ENCODE peak calls at places on chromosomes 7 and 10, in five cellular contexts. F is HTR-8/SVneo; J is stimulated activated CD8-positive, alpha-beta memory T cell treated with anti-CD3 and anti-CD28 coated beads, Interleukin-4, amount 100 ng/mL, for 24 hours; E is CD8-positive, alpha-beta memory T cell; N is nucleus accumbens. L is an unnamed sample.
A peak's percentile ranks its signal among the peaks of the same experiment; 100 is the strongest.

GRCh38 chr7:137900137-137900536 is 53.4 kb upstream of the DGKI start:
- DNase-seq in J (no peak), F (no peak), E (no peak), N (no peak), L (no peak)

GRCh38 chr10:28668363-28669226 is 8.7 kb upstream of the BAMBI start:
- DNase-seq in F (no peak), E (no peak), N (no peak), J (peak; percentile 52), L (peak; percentile 72)

GRCh38 chr7:158541330-158542010 is 46.2 kb downstream of the PTPRN2 start:
- DNase-seq in E (no peak), J (peak; percentile 11), N (peak; percentile 9), F (no peak), L (no peak)

GRCh38 chr7:131948434-131949053 is 392.1 kb upstream of the PODXL start:
- DNase-seq in J (no peak), E (no peak), F (no peak), N (no peak), L (no peak)

GRCh38 chr7:93117852-93118530 is at the start of gene SAMD9:
- DNase-seq in E (peak; percentile 74), J (no peak), N (no peak), F (peak; percentile 58), L (peak; percentile 80)

GRCh38 chr7:82542665-82543064 is 99.1 kb upstream of the CACNA2D1 start:
- DNase-seq in J (no peak), E (no peak), F (peak; percentile 5), N (no peak), L (no peak)

GRCh38 chr10:80532571-80532970 is 5.1 kb upstream of the SH2D4B start:
- DNase-seq in J (no peak), E (no peak), F (no peak), N (no peak), L (no peak)

GRCh38 chr7:107213945-107214344 is 45.1 kb downstream of the HBP1 start:
- DNase-seq in J (no peak), E (no peak), N (no peak), F (no peak), L (no peak)

GRCh38 chr7:98369726-98370125 is 31.2 kb downstream of the BAIAP2L1 start:
- DNase-seq in J (no peak), N (no peak), F (no peak), E (no peak), L (no peak)

GRCh38 chr7:121766676-121767075 is 106.3 kb upstream of the PTPRZ1 start:
- DNase-seq in F (no peak), E (no peak), N (no peak), J (no peak), L (no peak)

GRCh38 chr7:21476429-21476828 is 48.5 kb downstream of the SP4 start:
- DNase-seq in F (no peak), E (no peak), J (no peak), N (no peak), L (no peak)

GRCh38 chr10:48296699-48297098 is 9.8 kb upstream of the MAPK8 start:
- DNase-seq in F (no peak), N (no peak), E (no peak), J (no peak), L (no peak)

GRCh38 chr7:33918401-33919120 is 13.2 kb downstream of the BMPER start:
- DNase-seq in E (no peak), J (no peak), N (no peak), F (no peak), L (no peak)

GRCh38 chr10:131681656-131682055 is 219.2 kb upstream of the PPP2R2D start:
- DNase-seq in E (no peak), F (no peak), N (no peak), J (no peak), L (no peak)

GRCh38 chr7:121084256-121084655 is 95.7 kb downstream of the CPED1 start:
- DNase-seq in N (no peak), E (no peak), J (no peak), F (no peak), L (no peak)

GRCh38 chr10:62637249-62638061 is 167.1 kb upstream of the ADO start:
- DNase-seq in J (peak; percentile 47), N (no peak), F (no peak), E (peak; percentile 78), L (no peak)

GRCh38 chr10:101485207-101485606 is 102.8 kb downstream of the POLL start:
- DNase-seq in J (no peak), F (no peak), E (no peak), N (no peak), L (no peak)

GRCh38 chr10:47441973-47442750 is 41.8 kb downstream of the ANXA8 start:
- DNase-seq in N (no peak), E (no peak), J (no peak), F (no peak), L (no peak)

GRCh38 chr10:14670551-14671240 is 104.0 kb downstream of the FAM107B start:
- DNase-seq in E (no peak), F (no peak), N (no peak), J (no peak), L (no peak)

GRCh38 chr7:149818536-149818840 is 19.7 kb upstream of the ZNF862 start:
- DNase-seq in N (no peak), F (no peak), E (no peak), J (no peak), L (no peak)

GRCh38 chr7:6709808-6710207 is 3.1 kb upstream of the ZNF12 start:
- DNase-seq in E (no peak), F (no peak), J (no peak), N (no peak), L (no peak)

GRCh38 chr10:47031251-47031952 is 120.2 kb downstream of the PTPN20 start:
- DNase-seq in N (no peak), F (no peak), E (no peak), J (no peak), L (no peak)

GRCh38 chr10:124472071-124472470 is 10.4 kb downstream of the LHPP start:
- DNase-seq in J (no peak), F (no peak), E (no peak), N (no peak), L (no peak)

GRCh38 chr10:2813277-2813676 is 254.1 kb upstream of the PFKP start:
- DNase-seq in F (no peak), J (no peak), E (no peak), N (no peak), L (peak; percentile 7)

GRCh38 chr7:30594055-30594539 is 581 bp upstream of the GARS1 start:
- DNase-seq in N (peak; percentile 19), J (peak; percentile 10), E (no peak), F (peak; percentile 19), L (peak; percentile 23)

GRCh38 chr10:89683911-89684310 is 17.5 kb upstream of the KIF20B start:
- DNase-seq in F (no peak), J (no peak), N (no peak), E (no peak), L (peak; percentile 19)

GRCh38 chr7:44184221-44184873 is 4.9 kb downstream of the GCK start:
- DNase-seq in E (no peak), F (peak; percentile 71), J (no peak), N (no peak), L (peak; percentile 26)

GRCh38 chr10:116470768-116471415 is 43.2 kb downstream of the PNLIPRP3 start:
- DNase-seq in F (peak; percentile 15), J (no peak), N (no peak), E (no peak), L (no peak)

L was measured in NCI-H345.